ENCODE peak calls at places on chromosomes 5 and 9, in five cellular contexts. G is kidney glomerular epithelial cell, Z is HCT116, D is D341Med, I is NCI-H1930. V is an unnamed sample.

GRCh38 chr9:89601306-89601705 is 3.5 kb upstream of the GADD45G start:
- DNase-seq in G (no peak), Z (no peak), D (no peak), I (no peak), V (no peak)

GRCh38 chr5:171306141-171306540 is 2.9 kb upstream of the TLX3 start:
- DNase-seq in G (no peak), Z (no peak), D (no peak), I (no peak), V (peak)

GRCh38 chr9:127776195-127776918 is 2.1 kb downstream of the SH2D3C start:
- DNase-seq in G (no peak), Z (no peak), D (no peak), I (no peak), V (peak)

GRCh38 chr9:93183106-93183662 is 755 bp upstream of the WNK2 start:
- DNase-seq in G (no peak), Z (no peak), D (no peak), I (no peak), V (no peak)

GRCh38 chr5:168481330-168481788 is 4.9 kb upstream of the RARS1 start:
- DNase-seq in G (no peak), Z (no peak), D (no peak), I (no peak), V (peak)

GRCh38 chr5:158135682-158136176 is 276.8 kb upstream of the CLINT1 start:
- DNase-seq in G (no peak), Z (no peak), D (no peak), I (peak), V (no peak)

GRCh38 chr5:140007311-140007710 is 35.8 kb downstream of the NRG2 start:
- DNase-seq in G (no peak), Z (no peak), D (no peak), I (no peak), V (no peak)

GRCh38 chr5:138972230-138972629 is 97.1 kb upstream of the LRRTM2 start:
- DNase-seq in G (no peak), Z (no peak), D (no peak), I (no peak), V (no peak)

GRCh38 chr9:12884736-12885395 is 110.0 kb downstream of the LURAP1L start:
- DNase-seq in G (peak), Z (peak), D (peak), I (no peak), V (peak)

GRCh38 chr5:141855265-141856029 is 22.8 kb downstream of the PCDH1 start:
- DNase-seq in G (no peak), Z (no peak), D (no peak), I (no peak), V (peak)

GRCh38 chr9:33165263-33166151 is 1.6 kb downstream of the B4GALT1 start:
- DNase-seq in G (peak), Z (no peak), D (no peak), I (no peak), V (no peak)

GRCh38 chr5:36442352-36442751 is 140.7 kb upstream of the RANBP3L start:
- DNase-seq in G (no peak), Z (no peak), D (no peak), I (no peak), V (peak)

GRCh38 chr9:138098116-138098907 is 220.7 kb downstream of the CACNA1B start:
- DNase-seq in G (no peak), Z (no peak), D (no peak), I (no peak), V (no peak)

GRCh38 chr9:130898552-130898852 is 1.9 kb upstream of the QRFP start:
- DNase-seq in G (no peak), Z (no peak), D (no peak), I (no peak), V (no peak)

GRCh38 chr9:111992523-111992922 is 95.9 kb downstream of the UGCG start:
- DNase-seq in G (peak), Z (peak), D (no peak), I (no peak), V (no peak)

GRCh38 chr9:1804128-1804865 is 210.8 kb upstream of the SMARCA2 start:
- DNase-seq in G (no peak), Z (no peak), D (no peak), I (no peak), V (no peak)

GRCh38 chr5:862367-863243 is 11.8 kb upstream of the ZDHHC11 start:
- DNase-seq in G (no peak), Z (no peak), D (no peak), I (no peak), V (no peak)

GRCh38 chr5:169576181-169576598 is 7.4 kb upstream of the SPDL1 start:
- DNase-seq in G (peak), Z (no peak), D (no peak), I (no peak), V (no peak)

GRCh38 chr5:27402828-27403227 is 364.4 kb upstream of the CDH9 start:
- DNase-seq in G (no peak), Z (no peak), D (no peak), I (no peak), V (no peak)